ENCODE peak calls at places on chromosomes 5 and 9, in ten cellular contexts. X, T, H, W, U, M, S, B, L and G are unnamed samples.

GRCh38 chr5:134125195-134126015 is 10.9 kb downstream of the TCF7 start:
- DNase-seq in S (no peak), L (peak; percentile 81), B (no peak), T (no peak), X (no peak), M (no peak), W (no peak), H (peak; percentile 82), U (peak; percentile 81), G (no peak)

GRCh38 chr9:76592105-76593010 is 133.4 kb downstream of the GCNT1 start:
- DNase-seq in B (no peak), H (no peak), X (no peak), U (no peak), M (no peak), T (no peak), L (no peak), W (no peak), S (no peak), G (no peak)

GRCh38 chr9:71446499-71447411 is 321.6 kb downstream of the CEMIP2 start:
- DNase-seq in U (peak; percentile 68), W (peak; percentile 65), T (peak; percentile 37), S (no peak), M (peak; percentile 78), H (no peak), B (peak; percentile 94), X (no peak), L (no peak), G (no peak)

GRCh38 chr5:157126-157715 is 34.1 kb upstream of the LRRC14B start:
- DNase-seq in M (no peak), W (no peak), L (peak; percentile 27), U (no peak), S (no peak), X (no peak), B (no peak), T (no peak), H (peak; percentile 40), G (no peak)

GRCh38 chr9:83466877-83467276 is 71.3 kb downstream of the FRMD3 start:
- DNase-seq in B (peak; percentile 17), U (no peak), T (no peak), L (no peak), W (no peak), M (no peak), S (no peak), H (no peak), X (no peak), G (no peak)

GRCh38 chr5:28165116-28165515 is 1126.7 kb upstream of the CDH9 start:
- DNase-seq in L (no peak), M (no peak), W (no peak), S (no peak), U (no peak), B (no peak), H (no peak), X (no peak), T (no peak), G (no peak)

GRCh38 chr5:175810457-175810856 is 60.9 kb upstream of the CPLX2 start:
- DNase-seq in W (no peak), T (no peak), U (no peak), X (no peak), B (no peak), H (no peak), M (no peak), L (no peak), S (no peak), G (no peak)

GRCh38 chr9:115808695-115809094 is 344.9 kb upstream of the PAPPA start:
- DNase-seq in T (no peak), W (no peak), H (no peak), U (peak; percentile 12), M (no peak), S (no peak), X (no peak), L (no peak), B (no peak), G (no peak)

GRCh38 chr5:169765176-169765575 is 128.1 kb downstream of the DOCK2 start:
- DNase-seq in L (no peak), W (no peak), U (no peak), S (no peak), X (no peak), T (no peak), B (no peak), H (no peak), M (no peak), G (no peak)

GRCh38 chr5:35096933-35097332 is 49.2 kb upstream of the AGXT2 start:
- DNase-seq in L (no peak), S (no peak), X (no peak), M (no peak), W (no peak), H (no peak), U (no peak), T (no peak), B (no peak), G (no peak)